ENCODE peak calls at places on chromosomes 5 and 9, in seven cellular contexts. R, E, I, O, Y, W and J are unnamed samples.
A peak's percentile ranks its signal among the peaks of the same experiment; 100 is the strongest.

GRCh38 chr9:104304925-104305324 is 199.1 kb upstream of the OR13F1 start:
- DNase-seq in R (no peak), E (no peak), I (no peak), O (no peak), Y (peak; percentile 50), W (no peak), J (no peak)

GRCh38 chr9:136297766-136298735 is 5.8 kb downstream of the CCDC187 start:
- DNase-seq in R (no peak), E (no peak), I (no peak), O (no peak), Y (no peak), W (no peak), J (no peak)

GRCh38 chr5:139652788-139653241 is 4.7 kb downstream of the CXXC5 start:
- DNase-seq in R (no peak), E (no peak), I (no peak), O (no peak), Y (no peak), W (no peak), J (no peak)

GRCh38 chr5:126373621-126374416 is 49.4 kb upstream of the GRAMD2B start:
- DNase-seq in R (no peak), E (no peak), I (no peak), O (peak; percentile 22), Y (no peak), W (no peak), J (no peak)

GRCh38 chr9:3256571-3256970 is 269.2 kb downstream of the RFX3 start:
- DNase-seq in R (no peak), E (no peak), I (peak; percentile 29), O (no peak), Y (no peak), W (no peak), J (no peak)

GRCh38 chr5:111252799-111253564 is 28.8 kb downstream of the CAMK4 start:
- DNase-seq in R (no peak), E (no peak), I (no peak), O (no peak), Y (no peak), W (no peak), J (no peak)

GRCh38 chr9:134432471-134432870 is 106.2 kb downstream of the RXRA start:
- DNase-seq in R (no peak), E (no peak), I (no peak), O (no peak), Y (no peak), W (no peak), J (no peak)

GRCh38 chr5:57833489-57833888 is 350.9 kb upstream of the ACTBL2 start:
- DNase-seq in R (no peak), E (peak; percentile 12), I (no peak), O (no peak), Y (no peak), W (no peak), J (no peak)

GRCh38 chr5:134142806-134143205 is 28.3 kb downstream of the TCF7 start:
- DNase-seq in R (no peak), E (no peak), I (no peak), O (no peak), Y (no peak), W (peak; percentile 13), J (no peak)

GRCh38 chr9:27836661-27837401 is 263.6 kb upstream of the C9orf72 start:
- DNase-seq in R (no peak), E (no peak), I (no peak), O (no peak), Y (no peak), W (no peak), J (no peak)

GRCh38 chr5:148912714-148913398 is 86.4 kb downstream of the ADRB2 start:
- DNase-seq in R (no peak), E (no peak), I (peak; percentile 99), O (no peak), Y (peak; percentile 87), W (peak; percentile 86), J (no peak)

GRCh38 chr5:141496038-141496437 is 7.2 kb downstream of the PCDHGC5 start:
- DNase-seq in R (no peak), E (no peak), I (no peak), O (no peak), Y (no peak), W (peak; percentile 77), J (no peak)

GRCh38 chr5:96904054-96904931 is 28.0 kb downstream of the ERAP2 start:
- DNase-seq in R (no peak), E (no peak), I (peak; percentile 59), O (no peak), Y (no peak), W (no peak), J (no peak)

GRCh38 chr5:74225587-74225986 is 414.9 kb downstream of the ENC1 start:
- DNase-seq in R (no peak), E (no peak), I (no peak), O (no peak), Y (no peak), W (no peak), J (no peak)

GRCh38 chr5:31844615-31845345 is 205.8 kb downstream of the PDZD2 start:
- DNase-seq in R (no peak), E (no peak), I (no peak), O (no peak), Y (no peak), W (no peak), J (no peak)

GRCh38 chr5:152987156-152987555 is 503.3 kb upstream of the GRIA1 start:
- DNase-seq in R (no peak), E (peak; percentile 13), I (no peak), O (no peak), Y (no peak), W (no peak), J (no peak)

GRCh38 chr5:61346511-61346910 is 14.5 kb downstream of the ZSWIM6 start:
- DNase-seq in R (no peak), E (no peak), I (peak; percentile 63), O (no peak), Y (no peak), W (no peak), J (no peak)

GRCh38 chr5:61347088-61347487 is 15.0 kb downstream of the ZSWIM6 start:
- DNase-seq in R (no peak), E (no peak), I (no peak), O (no peak), Y (no peak), W (no peak), J (no peak)

GRCh38 chr5:61349935-61350334 is 17.9 kb downstream of the ZSWIM6 start:
- DNase-seq in R (no peak), E (no peak), I (no peak), O (no peak), Y (no peak), W (no peak), J (no peak)

GRCh38 chr5:61350535-61350934 is 18.5 kb downstream of the ZSWIM6 start:
- DNase-seq in R (no peak), E (no peak), I (no peak), O (no peak), Y (no peak), W (no peak), J (no peak)

DNA sequence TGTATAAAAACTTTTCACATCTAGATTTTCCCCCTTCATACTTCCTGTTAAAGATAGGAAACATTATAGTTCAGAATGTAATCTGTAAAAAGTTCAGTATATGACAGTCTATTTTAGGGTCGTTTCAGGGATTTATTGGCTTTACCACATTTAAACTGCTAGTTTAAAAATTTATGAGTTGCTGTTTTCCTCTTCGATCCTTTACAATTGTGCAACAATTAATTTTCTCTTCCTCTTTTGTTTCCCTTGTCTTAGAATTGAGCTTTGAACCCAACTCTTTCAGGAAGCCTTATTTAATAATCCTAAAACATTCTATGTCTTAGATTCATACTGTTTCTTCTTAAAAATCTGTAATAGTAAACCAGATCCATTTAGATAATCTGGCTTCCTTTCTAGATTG is 16.4 kb downstream of the ZSWIM6 start:
- DNase-seq in R (no peak), E (no peak), I (no peak), O (no peak), Y (no peak), W (no peak), J (no peak)
- H3K4me1 ChIP-seq in R (peaks cover 30% of the 10 kb centered on the region), E (peaks cover 26% of the 10 kb centered on the region), I (peaks cover 14% of the 10 kb centered on the region), O (peaks cover 3% of the 10 kb centered on the region), Y (peaks cover 4% of the 10 kb centered on the region), W (peaks cover 2% of the 10 kb centered on the region), J (no peaks in the 10 kb centered on the region)

GRCh38 chr5:171635028-171635427 is 150.6 kb upstream of the SMIM23 start:
- DNase-seq in R (no peak), E (no peak), I (no peak), O (no peak), Y (no peak), W (no peak), J (no peak)
- H3K27me3 ChIP-seq in R (no peaks in the 10 kb centered on the region), E (no peaks in the 10 kb centered on the region), I (peaks cover 17% of the 10 kb centered on the region), O (no peaks in the 10 kb centered on the region), Y (peaks cover 28% of the 10 kb centered on the region), W (peaks cover 3% of the 10 kb centered on the region), J (no peaks in the 10 kb centered on the region)

GRCh38 chr5:179314606-179315355 is 30.5 kb downstream of the ADAMTS2 start:
- DNase-seq in R (no peak), E (no peak), I (no peak), O (no peak), Y (no peak), W (no peak), J (no peak)

GRCh38 chr5:179316111-179316551 is 29.1 kb downstream of the ADAMTS2 start:
- DNase-seq in R (no peak), E (no peak), I (no peak), O (no peak), Y (no peak), W (no peak), J (no peak)

GRCh38 chr5:179312557-179313235 is 32.6 kb downstream of the ADAMTS2 start:
- DNase-seq in R (no peak), E (no peak), I (peak; percentile 52), O (no peak), Y (no peak), W (no peak), J (no peak)

GRCh38 chr5:179315356-179315890 is 29.8 kb downstream of the ADAMTS2 start:
- DNase-seq in R (no peak), E (no peak), I (no peak), O (no peak), Y (no peak), W (no peak), J (no peak)

DNA sequence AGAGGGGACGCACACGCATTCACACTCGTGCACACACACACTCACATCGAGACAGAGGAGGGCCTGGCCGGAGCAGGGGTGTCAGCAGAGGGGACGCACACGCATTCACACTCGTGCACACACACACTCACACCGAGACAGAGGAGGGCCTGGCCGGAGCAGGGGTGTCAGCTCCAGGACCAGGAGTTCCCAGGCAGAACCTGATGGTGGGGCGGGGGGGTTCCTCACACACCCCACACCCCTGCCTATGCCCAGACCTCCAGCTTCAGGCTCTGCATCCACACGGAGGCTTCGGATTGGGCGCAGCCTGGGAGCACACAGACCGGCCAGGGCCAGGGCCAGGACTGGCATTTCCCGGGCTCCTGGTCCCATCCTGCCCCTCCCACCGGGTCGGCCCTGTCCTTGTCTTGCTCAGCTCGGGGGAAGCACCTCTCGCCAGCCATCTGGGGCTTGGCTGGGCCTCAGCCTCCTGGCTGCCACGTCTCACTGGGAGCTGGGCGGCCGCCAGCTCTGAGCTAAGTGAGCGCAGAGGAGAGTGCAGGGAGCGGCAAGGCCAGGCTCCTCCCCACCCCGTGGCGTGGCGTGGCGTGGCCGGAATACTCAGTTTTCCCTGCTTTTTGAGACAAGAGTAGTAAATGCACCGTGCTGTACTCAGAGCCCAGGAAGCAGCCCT is 31.3 kb downstream of the ADAMTS2 start:
- DNase-seq in R (peak; percentile 57), E (peak; percentile 36), I (peak; percentile 96), O (no peak), Y (no peak), W (no peak), J (no peak)
- H3K27ac ChIP-seq in R (peak overlapping the region; percentile 3), E (no peak overlapping the region), I (peak overlapping the region; percentile 82), O (no peak overlapping the region), Y (no peak overlapping the region), W (no peak overlapping the region), J (no peak overlapping the region)

DNA sequence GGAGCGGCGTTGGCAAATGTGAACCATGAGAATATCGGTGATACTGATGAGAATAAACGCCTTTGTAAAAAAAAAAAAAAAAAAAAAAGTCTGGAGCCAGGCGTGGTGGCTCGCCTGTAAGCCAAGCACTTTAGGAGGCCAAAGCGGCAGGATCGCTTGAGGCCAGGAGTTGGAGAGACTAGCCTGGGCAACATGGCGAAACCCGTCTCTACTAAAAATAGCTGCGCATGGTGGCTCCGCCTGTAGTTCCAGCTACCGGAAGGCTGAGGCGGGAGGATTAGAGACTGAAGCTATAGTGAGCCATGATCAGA is 425 bp upstream of the NFX1 start:
- DNase-seq in R (no peak), E (no peak), I (no peak), O (no peak), Y (no peak), W (no peak), J (no peak)
- H3K4me1 ChIP-seq in R (peaks cover 18% of the 10 kb centered on the region), E (peaks cover 29% of the 10 kb centered on the region), I (peaks cover 4% of the 10 kb centered on the region), O (peaks cover 48% of the 10 kb centered on the region), Y (peaks cover 4% of the 10 kb centered on the region), W (peaks cover 2% of the 10 kb centered on the region), J (peaks cover 8% of the 10 kb centered on the region)